ENCODE peak calls at places on chromosomes 7 and 10, in seven cellular contexts. M is stimulated activated naive CD8-positive, alpha-beta T cell treated with anti-CD3 and anti-CD28 coated beads, Interleukin-15, Interleukin-2, amounts not matched to agents 100 U/mL and 50 U/mL, for 24 hours; P is MG63; S is GF-D8; Y is small intestine; W is endothelial cell; G is ELR. C is an unnamed sample.

GRCh38 chr10:13674645-13675588 is 88.2 kb downstream of the PRPF18 start:
- DNase-seq in P (no peak), S (no peak), M (no peak), G (no peak), Y (no peak), W (peak; percentile 28), C (no peak)

GRCh38 chr10:95907454-95908253 is at the start of gene CC2D2B:
- DNase-seq in G (peak; percentile 80), W (peak; percentile 87), Y (peak; percentile 79), S (peak; percentile 60), P (peak; percentile 86), M (peak; percentile 81), C (peak; percentile 78)

GRCh38 chr10:127577376-127577775 is 28.3 kb downstream of the NPS start:
- DNase-seq in Y (no peak), G (peak; percentile 34), P (no peak), M (no peak), W (no peak), S (no peak), C (no peak)

GRCh38 chr7:34048445-34048844 is 143.1 kb downstream of the BMPER start:
- DNase-seq in S (no peak), G (peak; percentile 55), P (no peak), W (no peak), Y (no peak), M (no peak), C (no peak)

GRCh38 chr10:4822208-4822607 is 3.8 kb upstream of the AKR1E2 start:
- DNase-seq in Y (no peak), W (no peak), G (no peak), S (no peak), M (no peak), P (no peak), C (no peak)

GRCh38 chr10:121662945-121663917 is 65.0 kb upstream of the FGFR2 start:
- DNase-seq in Y (no peak), P (no peak), G (no peak), W (peak; percentile 72), S (no peak), M (peak; percentile 6), C (peak; percentile 30)

GRCh38 chr10:1638889-1639418 is 98.4 kb downstream of the ADARB2 start:
- DNase-seq in W (no peak), M (no peak), P (peak; percentile 66), G (no peak), Y (no peak), S (no peak), C (no peak)

GRCh38 chr7:128911441-128912031 is 1.0 kb upstream of the KCP start:
- DNase-seq in W (peak; percentile 30), Y (no peak), P (no peak), M (no peak), G (no peak), S (no peak), C (no peak)

GRCh38 chr10:98425511-98426352 is 10.8 kb upstream of the PYROXD2 start:
- DNase-seq in S (no peak), W (peak; percentile 67), P (peak; percentile 34), G (peak; percentile 68), Y (peak; percentile 46), M (peak; percentile 54), C (peak; percentile 67)

GRCh38 chr10:113071446-113071845 is 121.4 kb downstream of the TCF7L2 start:
- DNase-seq in W (no peak), Y (peak; percentile 77), P (peak; percentile 46), G (no peak), M (no peak), S (no peak), C (no peak)

GRCh38 chr10:99369126-99369525 is 40.0 kb downstream of the CNNM1 start:
- DNase-seq in W (no peak), G (peak; percentile 46), Y (no peak), S (no peak), P (no peak), M (no peak), C (no peak)

GRCh38 chr10:110845756-110846620 is 25.7 kb upstream of the PDCD4 start:
- DNase-seq in M (peak; percentile 4), G (no peak), P (no peak), W (no peak), Y (peak; percentile 98), S (no peak), C (no peak)

C was measured in activated CD4-positive, alpha-beta T cell treated with anti-CD3 and anti-CD28 coated beads for 48 hours.